ENCODE peak calls at places on chromosomes 7 and 10, in seven cellular contexts. H is CD4-positive, CD25-positive, alpha-beta regulatory T cell; L is heart right ventricle; B is cardiac fibroblast; X is HCT116; T is naive thymus-derived CD4-positive, alpha-beta T cell; G is H7. S is an unnamed sample.
A peak's percentile ranks its signal among the peaks of the same experiment; 100 is the strongest.

GRCh38 chr10:49149881-49150280 is 16.1 kb upstream of the FAM170B start:
- DNase-seq in H (no peak), L (no peak), B (no peak), X (no peak), T (no peak), G (no peak), S (no peak)

GRCh38 chr10:121436630-121437311 is 161.5 kb downstream of the FGFR2 start:
- DNase-seq in H (no peak), L (no peak), B (no peak), X (no peak), T (no peak), G (no peak), S (no peak)

GRCh38 chr7:73909051-73909941 is 48.3 kb downstream of the TMEM270 start:
- DNase-seq in H (no peak), L (no peak), B (no peak), X (no peak), T (no peak), G (peak; percentile 43), S (peak; percentile 29)

GRCh38 chr7:84455788-84456187 is 261.2 kb upstream of the SEMA3A start:
- DNase-seq in H (no peak), L (no peak), B (peak; percentile 56), X (no peak), T (no peak), G (no peak), S (no peak)

GRCh38 chr7:130365511-130366441 is 14.5 kb upstream of the CPA1 start:
- DNase-seq in H (peak; percentile 59), L (no peak), B (peak; percentile 57), X (no peak), T (no peak), G (peak; percentile 72), S (no peak)

GRCh38 chr10:84004206-84004605 is 135.1 kb upstream of the GHITM start:
- DNase-seq in H (no peak), L (no peak), B (no peak), X (no peak), T (no peak), G (no peak), S (no peak)

GRCh38 chr7:37916017-37916672 is 472 bp downstream of the SFRP4 start:
- DNase-seq in H (no peak), L (peak; percentile 26), B (no peak), X (no peak), T (no peak), G (peak; percentile 51), S (no peak)

GRCh38 chr7:140639366-140640053 is 1.1 kb downstream of the DENND2A start:
- DNase-seq in H (no peak), L (peak; percentile 38), B (peak; percentile 76), X (no peak), T (no peak), G (peak; percentile 53), S (no peak)

GRCh38 chr10:6228010-6228511 is 25.3 kb downstream of the PFKFB3 start:
- DNase-seq in H (no peak), L (no peak), B (peak; percentile 69), X (no peak), T (no peak), G (peak; percentile 31), S (no peak)

GRCh38 chr7:140458191-140458590 is 21.1 kb downstream of the MKRN1 start:
- DNase-seq in H (no peak), L (no peak), B (no peak), X (no peak), T (no peak), G (no peak), S (no peak)

GRCh38 chr7:50739744-50740455 is 42.8 kb downstream of the GRB10 start:
- DNase-seq in H (peak; percentile 91), L (no peak), B (no peak), X (no peak), T (peak; percentile 83), G (no peak), S (no peak)

GRCh38 chr10:17349009-17349349 is 105.4 kb downstream of the ST8SIA6 start:
- DNase-seq in H (no peak), L (no peak), B (no peak), X (no peak), T (no peak), G (no peak), S (no peak)

GRCh38 chr7:84813376-84813775 is 373.5 kb downstream of the SEMA3D start:
- DNase-seq in H (no peak), L (no peak), B (no peak), X (no peak), T (no peak), G (no peak), S (no peak)

GRCh38 chr10:45063605-45064231 is 63.0 kb downstream of the ZNF22 start:
- DNase-seq in H (no peak), L (no peak), B (no peak), X (no peak), T (no peak), G (no peak), S (peak; percentile 38)

GRCh38 chr7:87007063-87007462 is 52.4 kb downstream of the ELAPOR2 start:
- DNase-seq in H (no peak), L (no peak), B (no peak), X (no peak), T (no peak), G (no peak), S (no peak)

GRCh38 chr7:99601656-99602310 is 3.7 kb downstream of the TMEM225B start:
- DNase-seq in H (no peak), L (no peak), B (no peak), X (no peak), T (no peak), G (peak; percentile 72), S (no peak)

GRCh38 chr7:51965454-51965853 is 648.8 kb upstream of the COBL start:
- DNase-seq in H (no peak), L (no peak), B (no peak), X (no peak), T (no peak), G (no peak), S (no peak)

GRCh38 chr7:111990597-111990996 is 215.6 kb downstream of the DOCK4 start:
- DNase-seq in H (no peak), L (no peak), B (no peak), X (no peak), T (no peak), G (no peak), S (no peak)

GRCh38 chr10:21724020-21724589 is 190.1 kb downstream of the MLLT10 start:
- DNase-seq in H (no peak), L (no peak), B (peak; percentile 27), X (no peak), T (no peak), G (no peak), S (no peak)

GRCh38 chr7:81851413-81851812 is 81.6 kb upstream of the HGF start:
- DNase-seq in H (no peak), L (no peak), B (no peak), X (no peak), T (no peak), G (no peak), S (no peak)

GRCh38 chr7:81839708-81840359 is 70.0 kb upstream of the HGF start:
- DNase-seq in H (no peak), L (no peak), B (no peak), X (no peak), T (no peak), G (no peak), S (no peak)

GRCh38 chr7:81842361-81842760 is 72.5 kb upstream of the HGF start:
- DNase-seq in H (no peak), L (no peak), B (no peak), X (no peak), T (no peak), G (no peak), S (no peak)

GRCh38 chr7:81846398-81846797 is 76.6 kb upstream of the HGF start:
- DNase-seq in H (no peak), L (no peak), B (peak; percentile 68), X (no peak), T (no peak), G (no peak), S (peak; percentile 95)

DNA sequence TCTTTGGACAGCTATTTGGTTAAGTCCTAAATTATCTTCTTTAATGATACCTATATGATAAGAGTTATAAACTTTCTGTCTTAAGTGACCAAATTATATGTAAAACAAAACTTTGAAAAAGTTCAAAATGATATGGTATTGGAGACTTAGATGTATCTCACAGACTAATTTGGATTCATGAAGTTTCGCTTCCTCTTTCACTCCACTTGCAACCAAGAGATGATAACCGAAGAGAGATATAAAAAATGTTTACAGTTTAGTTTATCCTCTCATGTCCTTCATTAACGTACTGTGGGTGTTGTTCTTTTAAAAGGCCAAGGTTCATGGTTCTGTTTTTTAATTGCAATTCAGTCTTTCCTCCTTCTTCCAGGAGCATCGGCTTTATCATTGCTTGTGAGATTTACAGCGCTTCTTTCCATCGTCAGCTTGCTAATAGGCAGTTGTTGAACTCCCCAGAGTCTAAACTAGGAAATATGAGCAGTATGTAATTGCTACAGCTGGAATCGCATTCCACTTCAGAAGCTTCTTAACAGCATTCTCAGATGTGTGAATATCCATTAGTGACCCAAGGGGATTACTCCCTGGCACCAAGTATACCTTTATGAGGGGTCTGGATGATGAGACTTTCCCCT is 75.9 kb upstream of the HGF start:
- DNase-seq in H (no peak), L (no peak), B (peak; percentile 63), X (no peak), T (no peak), G (no peak), S (peak; percentile 24)
- H3K4me3 ChIP-seq in H (no peak overlapping the region), L (peak overlapping the region; percentile 3), B (peak overlapping the region; percentile 2), X (no peak overlapping the region), T (no peak overlapping the region), G (no peak overlapping the region), S (no peak overlapping the region)

GRCh38 chr10:125820705-125821104 is 2.4 kb downstream of the UROS start:
- DNase-seq in H (no peak), L (no peak), B (no peak), X (no peak), T (no peak), G (no peak), S (no peak)
- H3K4me3 ChIP-seq in H (no peak overlapping the region), L (no peak overlapping the region), B (no peak overlapping the region), X (no peak overlapping the region), T (no peak overlapping the region), G (no peak overlapping the region), S (no peak overlapping the region)

GRCh38 chr10:111078505-111079185 is 1.8 kb downstream of the ADRA2A start:
- DNase-seq in H (no peak), L (no peak), B (no peak), X (no peak), T (no peak), G (peak; percentile 60), S (no peak)

GRCh38 chr10:111077715-111078504 is 1.1 kb downstream of the ADRA2A start:
- DNase-seq in H (peak; percentile 12), L (peak; percentile 48), B (peak; percentile 12), X (no peak), T (peak; percentile 8), G (peak; percentile 78), S (no peak)

GRCh38 chr10:111075577-111076185 is 1.1 kb upstream of the ADRA2A start:
- DNase-seq in H (no peak), L (no peak), B (no peak), X (no peak), T (no peak), G (no peak), S (no peak)

GRCh38 chr10:111076191-111076681 is 593 bp upstream of the ADRA2A start:
- DNase-seq in H (peak; percentile 24), L (peak; percentile 59), B (peak; percentile 50), X (peak; percentile 13), T (peak; percentile 28), G (peak; percentile 97), S (peak; percentile 39)

GRCh38 chr10:111076682-111077661 is at the start of gene ADRA2A:
- DNase-seq in H (peak; percentile 14), L (peak; percentile 49), B (peak; percentile 45), X (no peak), T (peak; percentile 11), G (peak; percentile 94), S (peak; percentile 19)
- H3K4me3 ChIP-seq in H (no peak within 1 kb of the TSS), L (peak within 1 kb of the TSS; percentile 57), B (peak within 1 kb of the TSS; percentile 51), X (no peak within 1 kb of the TSS), T (peak within 1 kb of the TSS; percentile 44), G (peak within 1 kb of the TSS; percentile 61), S (peak within 1 kb of the TSS; percentile 31)

GRCh38 chr7:18496336-18496700 is 769 bp downstream of the HDAC9 start:
- DNase-seq in H (no peak), L (no peak), B (no peak), X (no peak), T (no peak), G (no peak), S (no peak)
- H3K4me3 ChIP-seq in H (peak overlapping the region; percentile 51), L (peak overlapping the region; percentile 63), B (peak overlapping the region; percentile 35), X (no peak overlapping the region), T (no peak overlapping the region), G (peak overlapping the region; percentile 33), S (no peak overlapping the region)